ENCODE peak calls at places on chromosomes 12 and 14, in five cellular contexts. F is activated T-helper 1 cell treated with Interleukin-2 at 50 U/mL for 16 hours, X is epithelial cell of proximal tubule, D is HCT116, M is EH. Q is an unnamed sample.

GRCh38 chr12:65720136-65720535 is 104.1 kb upstream of the HMGA2 start:
- DNase-seq in X (peak), F (no peak), M (peak), D (peak), Q (no peak)

GRCh38 chr12:25377475-25378179 is 126.9 kb upstream of the KRAS start:
- DNase-seq in F (no peak), D (no peak), M (peak), X (no peak), Q (no peak)

GRCh38 chr12:32163596-32163995 is 56.9 kb downstream of the BICD1 start:
- DNase-seq in M (no peak), F (no peak), D (no peak), X (peak), Q (no peak)

GRCh38 chr14:65318636-65319506 is 93.7 kb upstream of the FUT8 start:
- DNase-seq in F (no peak), M (no peak), X (no peak), D (no peak), Q (no peak)

GRCh38 chr12:26936559-26937442 is 980 bp downstream of the INTS13 start:
- DNase-seq in F (no peak), X (no peak), M (peak), D (no peak), Q (no peak)

GRCh38 chr14:99592933-99593753 is 10.9 kb downstream of the CCDC85C start:
- DNase-seq in X (no peak), F (no peak), D (no peak), M (no peak), Q (no peak)

GRCh38 chr14:98014851-98015615 is 1217.9 kb downstream of the VRK1 start:
- DNase-seq in D (no peak), X (no peak), F (no peak), M (no peak), Q (no peak)

GRCh38 chr14:94831085-94831484 is 61.2 kb upstream of the GSC start:
- DNase-seq in D (no peak), X (no peak), F (no peak), M (no peak), Q (no peak)

GRCh38 chr12:47207005-47207717 is 127.4 kb upstream of the AMIGO2 start:
- DNase-seq in D (no peak), M (peak), X (no peak), F (no peak), Q (no peak)

GRCh38 chr14:84064296-84064695 is 1465.6 kb upstream of the FLRT2 start:
- DNase-seq in X (no peak), M (no peak), D (no peak), F (no peak), Q (no peak)

GRCh38 chr12:11941601-11942360 is 129.0 kb upstream of the BCL2L14 start:
- DNase-seq in X (peak), F (no peak), D (no peak), M (peak), Q (no peak)

GRCh38 chr12:95182868-95183415 is 34.3 kb downstream of the FGD6 start:
- DNase-seq in X (no peak), F (no peak), M (peak), D (peak), Q (no peak)

GRCh38 chr12:79983492-79983891 is 48.6 kb upstream of the PPP1R12A start:
- DNase-seq in D (no peak), F (no peak), X (no peak), M (peak), Q (peak)

GRCh38 chr12:64730585-64730964 is 28.6 kb downstream of the GNS start:
- DNase-seq in M (no peak), D (no peak), F (no peak), X (no peak), Q (no peak)

GRCh38 chr12:70534466-70534865 is 102.8 kb downstream of the PTPRB start:
- DNase-seq in F (no peak), X (no peak), M (no peak), D (no peak), Q (no peak)

GRCh38 chr12:115661103-115661502 is 616.4 kb downstream of the MED13L start:
- DNase-seq in M (peak), F (no peak), D (no peak), X (no peak), Q (no peak)

GRCh38 chr14:103065861-103066260 is 8.5 kb upstream of the CDC42BPB start:
- DNase-seq in D (no peak), X (no peak), M (no peak), F (no peak), Q (no peak)

Q was measured in A549.